ENCODE peak calls at places on chromosomes 4 and X, in seven cellular contexts. O is right cardiac atrium; E is caudate nucleus; G is hypothalamus; C is GDM1; P is activated CD4-positive, alpha-beta memory T cell treated with anti-CD3 and anti-CD28 coated beads for 36 hours; W is HS-5. K is an unnamed sample.

GRCh38 chr4:40040908-40041307 is 15.7 kb upstream of the N4BP2 start:
- DNase-seq in P (no peak), C (no peak), W (no peak), G (no peak), E (no peak), O (no peak), K (no peak)

GRCh38 chr4:7842384-7843279 is 97.0 kb downstream of the AFAP1 start:
- DNase-seq in E (no peak), G (no peak), P (no peak), W (peak), O (peak), C (no peak), K (no peak)

GRCh38 chr4:69054578-69055200 is 41.6 kb upstream of the UGT2B7 start:
- DNase-seq in O (no peak), C (no peak), G (no peak), W (peak), P (no peak), E (no peak), K (no peak)

GRCh38 chr4:184732126-184732525 is 1.8 kb downstream of the CENPU start:
- DNase-seq in W (no peak), P (peak), E (no peak), G (no peak), C (no peak), O (no peak), K (no peak)

GRCh38 chr4:12123709-12124108 is 695.0 kb upstream of the HS3ST1 start:
- DNase-seq in G (no peak), C (no peak), W (no peak), P (no peak), O (no peak), E (no peak), K (no peak)

GRCh38 chr4:21366312-21366711 is 582.3 kb downstream of the KCNIP4 start:
- DNase-seq in C (no peak), O (no peak), G (no peak), P (no peak), W (no peak), E (no peak), K (no peak)

GRCh38 chrX:46796574-46797191 is 37.8 kb upstream of the SLC9A7 start:
- DNase-seq in W (peak), P (peak), E (peak), G (no peak), O (peak), C (peak), K (peak)

GRCh38 chrX:13664026-13664425 is 11.1 kb downstream of the TCEANC start:
- DNase-seq in G (no peak), W (no peak), P (no peak), O (no peak), E (no peak), C (no peak), K (no peak)

GRCh38 chrX:44025611-44026010 is 52.4 kb upstream of the NDP start:
- DNase-seq in E (no peak), C (no peak), W (no peak), P (no peak), O (no peak), G (no peak), K (no peak)

GRCh38 chr4:89379541-89380035 is 72.0 kb upstream of the GPRIN3 start:
- DNase-seq in G (no peak), C (no peak), E (no peak), P (no peak), W (no peak), O (no peak), K (no peak)

GRCh38 chrX:32137525-32137924 is 1065.7 kb upstream of the FTHL17 start:
- DNase-seq in E (no peak), W (no peak), C (no peak), G (no peak), O (no peak), P (no peak), K (peak)

GRCh38 chr4:178264001-178264400 is 821.8 kb upstream of the AGA start:
- DNase-seq in C (no peak), O (no peak), W (no peak), G (no peak), E (no peak), P (no peak), K (no peak)

GRCh38 chr4:141013899-141014298 is 119.4 kb downstream of the RNF150 start:
- DNase-seq in G (no peak), O (no peak), W (no peak), C (no peak), E (no peak), P (no peak), K (no peak)